ENCODE peak calls at places on chromosomes 11 and 22, in eight cellular contexts. Y is mesothelial cell of epicardium, N is glutamatergic neuron, H is psoas muscle, G is Caco-2, T is natural killer cell, B is nephron progenitor cell, L is choroid plexus epithelial cell. O is an unnamed sample.

GRCh38 chr11:3155216-3155615 is 9.9 kb downstream of the OSBPL5 start:
- DNase-seq in H (peak), G (no peak), L (no peak), N (no peak), B (peak), T (no peak), Y (no peak), O (no peak)

GRCh38 chr11:131969261-131969660 is 598.8 kb downstream of the NTM start:
- DNase-seq in N (no peak), T (no peak), G (no peak), L (no peak), Y (no peak), B (no peak), H (no peak), O (no peak)

GRCh38 chr11:121067453-121067852 is 33.6 kb upstream of the TECTA start:
- DNase-seq in B (no peak), H (no peak), G (peak), T (no peak), N (no peak), Y (no peak), L (peak), O (no peak)

GRCh38 chr22:39241632-39242388 is 3.0 kb downstream of the PDGFB start:
- DNase-seq in H (no peak), N (no peak), B (peak), G (no peak), T (no peak), L (no peak), Y (no peak), O (no peak)

GRCh38 chr11:67629386-67630229 is at the start of gene NUDT8:
- DNase-seq in N (peak), Y (peak), G (peak), B (peak), T (peak), L (peak), H (peak), O (no peak)

GRCh38 chr22:49353185-49353584 is 474.5 kb downstream of the BRD1 start:
- DNase-seq in N (no peak), B (no peak), Y (no peak), T (no peak), L (no peak), G (no peak), H (no peak), O (peak)

GRCh38 chr22:22181515-22181959 is 63.0 kb upstream of the VPREB1 start:
- DNase-seq in L (no peak), Y (no peak), N (no peak), T (no peak), H (no peak), G (no peak), B (no peak), O (no peak)

GRCh38 chr11:121671276-121672168 is 218.8 kb upstream of the SORL1-AS1 start:
- DNase-seq in T (no peak), B (no peak), H (no peak), L (peak), Y (no peak), G (no peak), N (no peak), O (no peak)

GRCh38 chr22:20429254-20430100 is 8.1 kb downstream of the SCARF2 start:
- DNase-seq in Y (no peak), G (peak), T (peak), N (peak), B (peak), L (no peak), H (no peak), O (no peak)

GRCh38 chr11:17408641-17409040 is 20.2 kb upstream of the KCNJ11 start:
- DNase-seq in B (no peak), T (no peak), N (no peak), Y (no peak), L (no peak), G (no peak), H (no peak), O (no peak)

GRCh38 chr22:35539910-35540599 is 576 bp upstream of the RASD2 start:
- DNase-seq in N (peak), B (peak), G (no peak), Y (peak), H (peak), T (peak), L (peak), O (no peak)

GRCh38 chr11:57205046-57205671 is 23.4 kb downstream of the LRRC55 start:
- DNase-seq in H (no peak), T (no peak), G (no peak), Y (no peak), L (peak), N (no peak), B (no peak), O (no peak)

GRCh38 chr11:1750840-1751520 is 585 bp upstream of the IFITM10 start:
- DNase-seq in G (no peak), N (peak), Y (no peak), L (no peak), H (no peak), B (no peak), T (no peak), O (no peak)

GRCh38 chr11:65524747-65525658 is at the start of gene SCYL1:
- DNase-seq in N (peak), G (peak), T (peak), L (peak), Y (peak), B (peak), H (peak), O (peak)

GRCh38 chr22:48979482-48979881 is 848.2 kb downstream of the BRD1 start:
- DNase-seq in T (no peak), H (no peak), G (no peak), B (no peak), N (no peak), L (no peak), Y (no peak), O (no peak)

GRCh38 chr22:37525073-37525745 is 6.0 kb upstream of the CARD10 start:
- DNase-seq in T (no peak), L (peak), N (no peak), Y (no peak), H (no peak), B (no peak), G (no peak), O (no peak)

GRCh38 chr11:126164781-126165180 is 46.7 kb downstream of the RPUSD4 start:
- DNase-seq in N (no peak), Y (no peak), L (no peak), H (no peak), G (no peak), B (no peak), T (no peak), O (no peak)

GRCh38 chr11:95512682-95513081 is 276.9 kb downstream of the FAM76B start:
- DNase-seq in L (peak), N (no peak), H (peak), Y (no peak), B (no peak), T (no peak), G (peak), O (no peak)

GRCh38 chr11:67260406-67260805 is 5.9 kb upstream of the GRK2 start:
- DNase-seq in B (no peak), N (no peak), Y (no peak), L (no peak), G (no peak), H (no peak), T (no peak), O (no peak)

GRCh38 chr11:126358763-126359160 is 3.3 kb downstream of the ST3GAL4 start:
- DNase-seq in B (no peak), N (no peak), H (no peak), L (no peak), Y (no peak), G (no peak), T (no peak), O (no peak)

GRCh38 chr11:128331317-128331716 is 256.0 kb downstream of the ETS1 start:
- DNase-seq in L (no peak), G (no peak), T (no peak), H (no peak), Y (no peak), B (no peak), N (no peak), O (no peak)

GRCh38 chr11:8127442-8127841 is 41.4 kb downstream of the RIC3 start:
- DNase-seq in Y (no peak), B (no peak), G (no peak), T (no peak), L (no peak), H (no peak), N (no peak), O (no peak)

GRCh38 chr22:40733919-40734318 is 54.6 kb downstream of the MCHR1 start:
- DNase-seq in L (peak), B (no peak), H (no peak), Y (no peak), G (no peak), N (no peak), T (no peak), O (no peak)

GRCh38 chr11:44310456-44311272 is 725 bp upstream of the ALX4 start:
- DNase-seq in N (no peak), G (no peak), L (no peak), H (no peak), B (peak), Y (no peak), T (no peak), O (no peak)

GRCh38 chr22:44667829-44668189 is 34.2 kb upstream of the PRR5 start:
- DNase-seq in G (peak), H (no peak), Y (no peak), L (no peak), B (no peak), T (peak), N (no peak), O (no peak)

GRCh38 chr11:81658722-81659121 is 1074.9 kb downstream of the FAM181B start:
- DNase-seq in H (no peak), L (peak), T (no peak), B (peak), N (no peak), G (peak), Y (no peak), O (no peak)

GRCh38 chr11:126969865-126970479 is 30.6 kb downstream of the KIRREL3 start:
- DNase-seq in H (no peak), L (no peak), G (no peak), T (no peak), B (peak), Y (no peak), N (peak), O (no peak)

GRCh38 chr11:42237701-42238235 is 778.3 kb upstream of the LRRC4C start:
- DNase-seq in B (no peak), Y (no peak), N (no peak), L (peak), H (no peak), G (no peak), T (no peak), O (no peak)

GRCh38 chr11:73244589-73245240 is 26.6 kb downstream of the P2RY2 start:
- DNase-seq in G (peak), T (no peak), B (no peak), L (no peak), Y (no peak), N (no peak), H (no peak), O (no peak)

DNA sequence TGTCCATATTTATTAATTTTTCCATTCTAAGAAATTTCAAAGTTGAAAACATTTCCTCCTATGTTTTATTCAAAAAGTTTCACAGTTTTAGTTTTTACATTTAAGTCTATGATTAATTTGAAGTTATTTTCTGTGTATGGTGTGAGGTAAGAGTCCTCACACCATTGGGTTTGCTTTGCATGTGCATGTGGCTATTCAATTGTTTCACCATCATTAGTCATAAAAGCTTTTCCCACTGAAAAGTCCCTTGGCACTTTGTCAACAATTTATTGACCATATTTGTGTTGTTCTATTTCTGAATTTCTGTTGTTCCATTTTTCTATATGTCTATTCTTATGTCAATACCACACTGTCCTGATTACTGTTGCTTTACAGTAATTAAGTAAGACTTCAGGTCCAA is 186.5 kb downstream of the KIF18A start:
- DNase-seq in B (no peak), Y (no peak), H (no peak), N (no peak), G (no peak), L (no peak), T (no peak), O (no peak)
- TF ChIP-seq CTCF in B (no peak), Y (no peak), H (no peak), N (no peak), G (no peak), L (no peak), T (no peak), O (no peak)

GRCh38 chr22:29315286-29316195 is at the start of gene RASL10A:
- DNase-seq in Y (no peak), G (no peak), L (no peak), H (no peak), B (peak), T (no peak), N (peak), O (no peak)

GRCh38 chr22:29316429-29316828 is 932 bp upstream of the RASL10A start:
- DNase-seq in H (no peak), Y (no peak), L (no peak), G (no peak), T (no peak), N (no peak), B (no peak), O (no peak)

GRCh38 chr22:29325356-29325755 is 9.9 kb upstream of the RASL10A start:
- DNase-seq in B (no peak), N (no peak), L (no peak), Y (no peak), T (no peak), H (no peak), G (no peak), O (no peak)

GRCh38 chr22:29319072-29319471 is 3.6 kb upstream of the RASL10A start:
- DNase-seq in H (no peak), Y (no peak), L (no peak), T (no peak), N (no peak), B (no peak), G (no peak), O (no peak)

GRCh38 chr22:29320546-29320945 is 5.0 kb upstream of the RASL10A start:
- DNase-seq in H (no peak), L (no peak), N (no peak), B (no peak), Y (no peak), G (no peak), T (no peak), O (no peak)
- TF ChIP-seq CTCF in H (no peak), L (peak), N (no peak), B (no peak), Y (no peak), G (no peak), T (no peak), O (peak)

GRCh38 chr22:17269224-17269606 is 50.0 kb upstream of the ADA2 start:
- DNase-seq in G (no peak), H (no peak), L (no peak), T (no peak), B (no peak), Y (no peak), N (no peak), O (no peak)

GRCh38 chr22:17272511-17272991 is 53.3 kb upstream of the ADA2 start:
- DNase-seq in T (no peak), Y (no peak), L (no peak), H (no peak), G (no peak), B (peak), N (peak), O (no peak)

GRCh38 chr22:17268501-17269223 is 49.4 kb upstream of the ADA2 start:
- DNase-seq in T (no peak), L (peak), G (no peak), H (no peak), B (no peak), Y (no peak), N (no peak), O (no peak)

GRCh38 chr22:17269607-17270261 is 50.5 kb upstream of the ADA2 start:
- DNase-seq in Y (no peak), L (no peak), N (no peak), B (no peak), G (no peak), T (no peak), H (no peak), O (no peak)

GRCh38 chr22:17271711-17272451 is 52.6 kb upstream of the ADA2 start:
- DNase-seq in T (no peak), N (no peak), H (no peak), Y (no peak), B (no peak), G (no peak), L (no peak), O (no peak)
- TF ChIP-seq CTCF in T (no peak), N (peak), H (no peak), Y (peak), B (no peak), G (peak), L (no peak), O (peak)

DNA sequence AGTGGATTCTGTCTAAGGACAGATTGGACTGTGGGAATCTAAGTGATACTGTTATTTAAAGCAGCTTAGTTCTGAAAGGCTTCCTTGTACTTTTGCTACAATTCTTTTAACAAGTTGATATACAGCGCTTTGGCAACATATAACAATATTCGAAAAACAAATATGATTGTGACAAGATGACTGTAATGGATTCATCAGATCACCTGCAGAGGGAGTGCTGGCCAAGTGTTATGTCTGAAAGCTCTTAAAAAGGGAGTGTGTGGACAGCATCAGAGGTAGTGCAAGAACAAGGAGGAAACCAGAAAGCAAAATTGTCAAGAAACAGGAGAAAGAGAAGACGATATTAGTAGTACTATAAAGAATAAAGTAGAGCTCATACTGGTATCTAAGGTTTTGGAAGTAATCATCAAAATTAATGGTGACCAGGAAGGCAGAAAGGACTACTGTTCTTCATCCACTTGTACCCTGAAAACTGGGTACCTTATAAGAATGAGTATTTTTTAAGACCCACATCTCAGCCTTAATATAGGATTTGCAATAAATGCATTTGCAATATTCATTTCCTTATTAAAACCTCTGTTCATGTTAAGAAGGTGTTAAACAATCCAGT is 1112.0 kb upstream of the CCDC90B start:
- DNase-seq in B (no peak), Y (no peak), N (no peak), H (no peak), L (peak), T (no peak), G (peak), O (no peak)
- TF ChIP-seq CTCF in B (peak), Y (no peak), N (peak), H (no peak), L (peak), T (no peak), G (peak), O (peak)

GRCh38 chr11:70378506-70379134 is 19.7 kb upstream of the CTTN start:
- DNase-seq in T (no peak), H (no peak), N (no peak), L (no peak), G (peak), B (no peak), Y (no peak), O (no peak)
- TF ChIP-seq CTCF in T (no peak), H (no peak), N (no peak), L (peak), G (peak), B (no peak), Y (no peak), O (no peak)